ENCODE peak calls at places on chromosomes 16 and 17, in six cellular contexts. I, A, C, J, Q and O are unnamed samples.

GRCh38 chr16:73056911-73057310 is 9.0 kb upstream of the ZFHX3 start:
- DNase-seq in I (no peak), Q (no peak), A (peak; percentile 10), C (no peak), J (no peak), O (no peak)

GRCh38 chr17:66720567-66720966 is 114.3 kb upstream of the CACNG5 start:
- DNase-seq in A (no peak), J (no peak), C (no peak), I (no peak), Q (no peak), O (no peak)

GRCh38 chr17:43068570-43069367 is 43.7 kb downstream of the RND2 start:
- DNase-seq in C (peak; percentile 16), Q (no peak), J (no peak), I (no peak), A (peak; percentile 9), O (no peak)

GRCh38 chr17:38904892-38905291 is 20.5 kb upstream of the LASP1NB start:
- DNase-seq in A (no peak), C (no peak), J (no peak), I (no peak), Q (no peak), O (no peak)

GRCh38 chr16:31487720-31488629 is 5.1 kb downstream of the SLC5A2 start:
- DNase-seq in Q (peak; percentile 80), I (no peak), C (peak; percentile 66), A (peak; percentile 82), J (no peak), O (no peak)

GRCh38 chr17:74446551-74447500 is 14.9 kb downstream of the GPRC5C start:
- DNase-seq in Q (no peak), A (no peak), I (no peak), C (peak; percentile 51), J (no peak), O (no peak)

GRCh38 chr16:4064950-4065352 is 51.3 kb downstream of the ADCY9 start:
- DNase-seq in I (no peak), Q (no peak), J (no peak), C (no peak), A (no peak), O (no peak)

GRCh38 chr17:46827274-46827673 is 8.8 kb upstream of the WNT3 start:
- DNase-seq in I (no peak), Q (no peak), J (no peak), C (no peak), A (no peak), O (no peak)

GRCh38 chr16:88534731-88535141 is 35.5 kb upstream of the ZC3H18 start:
- DNase-seq in J (no peak), A (no peak), I (no peak), C (peak; percentile 79), Q (no peak), O (no peak)

GRCh38 chr17:57724038-57724728 is 20.9 kb downstream of the CCDC182 start:
- DNase-seq in I (no peak), J (peak; percentile 32), A (no peak), Q (no peak), C (peak; percentile 23), O (no peak)

GRCh38 chr17:75587718-75588545 is at the start of gene MYO15B:
- DNase-seq in A (peak; percentile 75), I (no peak), J (no peak), C (peak; percentile 87), Q (peak; percentile 67), O (no peak)

GRCh38 chr16:882256-882655 is 81.7 kb upstream of the GNG13 start:
- DNase-seq in I (no peak), A (no peak), J (no peak), Q (no peak), C (no peak), O (no peak)

DNA sequence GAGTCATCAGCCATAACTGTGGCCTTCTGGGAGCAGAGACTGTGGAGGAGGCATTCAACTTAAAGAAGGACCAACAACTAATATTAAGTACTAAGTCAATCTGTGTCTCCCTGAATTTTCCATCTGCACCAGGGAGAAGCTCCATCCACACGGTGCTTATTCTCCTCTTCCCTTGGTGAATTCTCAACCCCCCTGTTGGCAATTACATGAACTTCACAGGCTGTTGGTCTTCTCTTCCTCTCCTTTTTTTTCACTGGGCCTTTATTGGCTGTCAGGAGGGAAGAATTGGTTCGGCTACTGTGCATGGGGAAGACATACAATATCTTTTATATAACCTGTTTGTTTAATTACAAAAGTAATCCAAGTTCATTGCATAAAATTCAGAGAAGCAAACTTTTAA is 152.8 kb upstream of the IRX6 start:
- DNase-seq in C (no peak), I (no peak), A (no peak), Q (no peak), J (no peak), O (no peak)
- TF ChIP-seq CTCF in C (no peak), I (no peak), A (no peak), Q (no peak), J (no peak), O (no peak)

DNA sequence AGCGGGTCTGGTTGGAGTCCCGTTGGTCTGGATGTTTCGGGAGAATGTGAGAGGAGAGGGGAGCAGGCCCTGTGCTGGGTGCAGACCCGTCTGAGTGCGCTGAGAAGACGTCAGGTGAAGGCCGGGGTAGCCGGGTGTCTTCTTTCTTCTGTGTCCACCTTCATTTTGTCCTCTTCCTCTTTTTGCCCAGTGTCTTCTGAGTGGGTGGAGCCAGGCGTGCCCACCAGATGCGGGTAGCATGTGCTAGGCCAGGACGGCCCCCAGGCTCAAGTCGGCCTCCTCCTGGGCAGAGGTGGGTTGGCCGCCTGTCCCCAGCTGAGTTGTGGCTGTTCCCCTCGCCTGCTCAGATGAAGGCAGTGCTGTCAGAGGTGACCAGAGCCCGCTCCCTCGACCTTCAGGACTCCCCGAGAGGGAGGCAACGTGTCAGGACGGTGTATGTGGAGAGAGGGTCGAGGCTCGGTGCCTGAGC is 3.5 kb downstream of the METRNL start:
- DNase-seq in A (no peak), C (no peak), I (no peak), Q (no peak), J (no peak), O (no peak)
- H3K4me3 ChIP-seq in A (no peak overlapping the region), C (no peak overlapping the region), I (peak overlapping the region; percentile 18), Q (no peak overlapping the region), J (no peak overlapping the region), O (no peak overlapping the region)

GRCh38 chr17:28857848-28858360 is 3.1 kb downstream of the ERAL1 start:
- DNase-seq in C (no peak), Q (no peak), I (no peak), J (no peak), A (no peak), O (no peak)

GRCh38 chr17:28864991-28865849 is 10.4 kb downstream of the ERAL1 start:
- DNase-seq in I (no peak), C (peak; percentile 1), J (no peak), Q (no peak), A (peak; percentile 47), O (no peak)

GRCh38 chr17:28860363-28860808 is 5.6 kb downstream of the ERAL1 start:
- DNase-seq in I (no peak), Q (no peak), A (no peak), C (no peak), J (no peak), O (no peak)

GRCh38 chr17:28862497-28862896 is 7.7 kb downstream of the ERAL1 start:
- DNase-seq in I (no peak), C (no peak), J (no peak), A (no peak), Q (no peak), O (no peak)

DNA sequence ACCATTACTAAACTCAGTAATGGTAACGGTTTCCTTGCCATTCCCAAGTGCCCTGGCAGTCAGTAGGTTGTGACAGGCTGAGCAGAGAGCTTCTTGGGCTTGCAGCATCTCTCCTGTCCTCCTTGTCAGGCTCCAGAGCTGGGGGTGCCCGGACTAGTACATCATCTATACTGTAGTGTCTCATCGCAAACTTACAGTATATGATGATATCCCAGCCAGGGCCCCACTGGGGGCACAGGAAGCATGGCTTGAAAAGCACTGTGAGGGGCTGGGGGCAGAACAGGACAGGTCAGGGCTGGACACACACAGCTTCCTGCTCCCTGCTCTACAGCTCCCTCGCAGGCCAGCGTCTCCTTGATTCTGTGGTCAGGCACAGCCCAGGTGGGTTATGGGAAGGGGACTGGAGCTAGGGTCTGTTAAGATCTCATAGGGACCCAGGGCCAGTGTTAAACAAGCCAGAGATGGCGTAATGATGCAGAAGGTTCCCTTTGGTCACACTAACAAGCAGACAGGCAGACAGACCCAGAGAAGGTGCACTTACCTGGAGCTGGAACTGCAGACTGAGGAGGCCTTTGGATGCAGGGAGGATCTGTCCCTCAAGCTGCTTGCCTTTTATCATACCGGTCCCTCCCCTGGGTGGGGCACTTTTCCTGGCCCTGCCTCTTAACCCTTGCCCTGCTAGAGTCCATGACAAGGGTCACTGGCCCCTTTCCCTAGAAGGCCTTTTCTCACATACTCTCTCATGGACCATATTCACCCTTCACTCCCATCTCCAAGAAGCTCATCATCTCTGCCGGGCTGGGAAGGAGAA is 6.8 kb downstream of the ERAL1 start:
- DNase-seq in Q (no peak), C (peak; percentile 0), A (no peak), J (no peak), I (no peak), O (no peak)
- TF ChIP-seq CTCF in Q (no peak), C (no peak), A (no peak), J (no peak), I (no peak), O (no peak)

DNA sequence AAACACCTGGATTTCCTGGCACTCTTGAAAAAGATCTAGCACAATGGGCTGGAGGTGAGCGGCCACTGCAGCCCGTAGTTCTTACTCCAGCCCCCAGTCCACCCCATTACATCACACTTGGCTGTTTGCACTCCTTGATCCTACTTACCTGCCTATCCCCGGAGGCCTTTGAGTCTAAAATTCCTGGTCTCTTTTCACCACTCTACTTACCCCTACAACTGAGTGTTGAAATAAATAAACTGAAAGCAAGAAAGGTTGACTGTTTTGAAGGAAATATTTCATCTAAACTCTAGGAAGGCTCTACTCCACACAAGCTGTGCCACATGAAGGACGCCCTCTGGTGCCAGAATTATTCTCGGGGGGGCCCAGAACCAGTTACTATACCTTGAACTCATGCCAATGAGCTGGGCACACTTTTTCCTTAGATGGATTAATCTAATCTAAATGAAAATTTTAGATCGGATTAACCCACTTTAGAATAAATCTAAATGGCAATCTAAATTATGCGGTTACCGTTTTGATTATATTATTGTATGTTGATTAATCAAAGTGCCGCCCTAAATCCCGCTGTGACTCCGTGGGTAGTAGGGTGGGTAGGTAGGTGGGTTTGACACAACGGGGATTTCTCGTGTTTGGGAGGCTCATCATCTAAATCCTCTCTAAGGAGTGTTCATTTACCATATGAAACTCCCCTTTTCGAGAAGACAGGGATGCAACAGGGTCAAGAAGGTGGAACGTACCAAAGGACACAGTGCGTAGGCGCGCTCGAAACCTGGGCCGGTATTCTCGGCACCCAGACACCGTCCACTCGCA is 651 bp upstream of the EIF1 start:
- DNase-seq in Q (peak; percentile 66), A (peak; percentile 69), J (no peak), I (no peak), C (peak; percentile 75), O (no peak)
- H3K4me3 ChIP-seq in Q (peak overlapping the region; percentile 20), A (peak overlapping the region; percentile 19), J (peak overlapping the region; percentile 65), I (peak overlapping the region; percentile 92), C (peak overlapping the region; percentile 81), O (peak overlapping the region; percentile 98)

DNA sequence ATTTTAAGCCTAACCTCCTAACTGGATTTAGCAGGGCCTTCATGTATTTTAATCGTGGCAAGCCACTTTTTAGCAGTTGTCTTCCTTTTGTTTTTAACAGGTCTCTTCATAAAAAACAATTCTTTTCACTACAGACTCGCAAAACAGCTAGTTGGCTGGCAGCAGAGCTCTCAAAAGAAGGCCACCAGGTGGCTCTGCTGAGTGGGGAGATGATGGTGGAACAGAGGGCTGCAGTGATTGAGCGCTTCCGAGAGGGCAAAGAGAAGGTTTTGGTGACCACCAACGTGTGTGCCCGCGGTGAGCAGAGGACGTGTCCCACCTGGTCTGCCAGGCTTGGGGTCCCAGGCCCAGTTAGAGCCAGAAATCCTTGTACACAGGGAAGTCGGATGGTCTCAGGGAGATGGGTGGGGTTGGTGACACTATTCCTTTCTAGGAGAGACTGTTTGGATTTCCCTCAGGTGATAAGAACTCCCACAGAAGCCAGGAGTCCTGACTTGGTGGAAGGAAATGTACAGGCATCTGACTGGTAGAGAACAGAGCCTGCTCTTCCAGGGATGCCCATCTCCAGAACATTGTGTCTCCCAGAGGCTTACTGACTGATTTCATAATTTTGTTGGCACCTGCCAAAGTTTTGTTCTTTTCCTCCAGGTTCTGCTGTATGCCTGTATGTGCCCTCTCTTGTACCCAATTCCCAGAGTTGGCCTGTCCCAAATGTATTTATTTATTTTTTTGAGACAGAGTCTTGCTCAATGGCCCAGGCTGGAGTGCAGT is 14.9 kb upstream of the DDX19A start:
- DNase-seq in A (no peak), J (no peak), I (no peak), Q (no peak), C (no peak), O (no peak)
- TF ChIP-seq CTCF in A (peak; percentile 51), J (peak; percentile 54), I (peak; percentile 59), Q (no peak), C (peak; percentile 57), O (peak; percentile 62)